ENCODE peak calls at places on chromosome 15, in nine cellular contexts. W is NCI-H1417; B is esophagus muscularis mucosa; X is heart left ventricle; Y is neural crest cell; O is iPS DF 6.9; K is activated CD8-positive, alpha-beta T cell treated with anti-CD3 and anti-CD28 coated beads, Interleukin-2, amount 10 ng/mL, durations not matched to agents 7 days and 5 days; J is bronchial epithelial cell; P is T-helper 9 cell. T is an unnamed sample.

GRCh38 chr15:79978694-79979519 is 7.9 kb upstream of the BCL2A1 start:
- DNase-seq in W (no peak), B (no peak), X (no peak), Y (no peak), O (no peak), K (no peak), J (peak; percentile 71), P (no peak), T (no peak)

GRCh38 chr15:94021621-94022320 is 209.6 kb upstream of the MCTP2 start:
- DNase-seq in W (no peak), B (no peak), X (no peak), Y (no peak), O (no peak), K (no peak), J (no peak), P (no peak), T (no peak)

GRCh38 chr15:80609512-80609946 is 85.6 kb upstream of the ABHD17C start:
- DNase-seq in W (peak; percentile 23), B (no peak), X (no peak), Y (no peak), O (no peak), K (no peak), J (peak; percentile 66), P (no peak), T (peak; percentile 49)

GRCh38 chr15:93235926-93236781 is 147.1 kb upstream of the RGMA start:
- DNase-seq in W (no peak), B (peak; percentile 91), X (peak; percentile 52), Y (no peak), O (no peak), K (no peak), J (no peak), P (no peak), T (no peak)

GRCh38 chr15:34791701-34792100 is 3.6 kb downstream of the ACTC1 start:
- DNase-seq in W (no peak), B (no peak), X (no peak), Y (no peak), O (no peak), K (no peak), J (no peak), P (no peak), T (no peak)

GRCh38 chr15:74631408-74631807 is 15.8 kb downstream of the CLK3 start:
- DNase-seq in W (no peak), B (no peak), X (no peak), Y (no peak), O (no peak), K (no peak), J (no peak), P (no peak), T (no peak)

GRCh38 chr15:85408270-85408746 is 27.9 kb downstream of the AKAP13 start:
- DNase-seq in W (no peak), B (no peak), X (no peak), Y (no peak), O (no peak), K (no peak), J (no peak), P (no peak), T (no peak)

GRCh38 chr15:100898661-100899462 is 19.2 kb downstream of the ALDH1A3 start:
- DNase-seq in W (no peak), B (no peak), X (no peak), Y (no peak), O (no peak), K (no peak), J (no peak), P (no peak), T (no peak)

GRCh38 chr15:78345726-78346125 is 5.6 kb downstream of the CRABP1 start:
- DNase-seq in W (no peak), B (no peak), X (no peak), Y (no peak), O (no peak), K (no peak), J (no peak), P (no peak), T (no peak)

GRCh38 chr15:66752078-66752477 is 50.0 kb downstream of the SMAD6 start:
- DNase-seq in W (no peak), B (no peak), X (no peak), Y (no peak), O (no peak), K (no peak), J (no peak), P (no peak), T (no peak)

GRCh38 chr15:41603941-41604660 is 45.1 kb downstream of the TYRO3 start:
- DNase-seq in W (peak; percentile 13), B (no peak), X (peak; percentile 56), Y (peak; percentile 60), O (no peak), K (peak; percentile 66), J (peak; percentile 63), P (peak; percentile 34), T (peak; percentile 67)

GRCh38 chr15:62506217-62506805 is 341.2 kb upstream of the C2CD4B start:
- DNase-seq in W (no peak), B (no peak), X (peak; percentile 21), Y (no peak), O (no peak), K (no peak), J (peak; percentile 28), P (no peak), T (peak; percentile 18)

GRCh38 chr15:83276661-83277060 is 7.8 kb downstream of the BNC1 start:
- DNase-seq in W (no peak), B (peak; percentile 12), X (no peak), Y (no peak), O (no peak), K (no peak), J (no peak), P (no peak), T (no peak)

GRCh38 chr15:62972814-62973213 is 69.7 kb upstream of the TPM1 start:
- DNase-seq in W (no peak), B (no peak), X (no peak), Y (no peak), O (no peak), K (no peak), J (peak; percentile 91), P (no peak), T (peak; percentile 46)

GRCh38 chr15:40904552-40905201 is 10.4 kb downstream of the VPS18 start:
- DNase-seq in W (no peak), B (no peak), X (no peak), Y (no peak), O (no peak), K (no peak), J (no peak), P (no peak), T (no peak)

GRCh38 chr15:83977992-83978391 is 257.6 kb upstream of the GOLGA6L4 start:
- DNase-seq in W (no peak), B (no peak), X (no peak), Y (no peak), O (no peak), K (no peak), J (peak; percentile 58), P (no peak), T (peak; percentile 29)

GRCh38 chr15:89125038-89125826 is 37.0 kb downstream of the ABHD2 start:
- DNase-seq in W (no peak), B (no peak), X (no peak), Y (no peak), O (no peak), K (no peak), J (peak; percentile 49), P (no peak), T (no peak)

GRCh38 chr15:39363761-39364586 is 216.9 kb upstream of the THBS1 start:
- DNase-seq in W (no peak), B (no peak), X (no peak), Y (no peak), O (no peak), K (no peak), J (peak; percentile 59), P (no peak), T (no peak)

GRCh38 chr15:57160823-57161560 is 215.3 kb upstream of the CGNL1 start:
- DNase-seq in W (no peak), B (no peak), X (no peak), Y (no peak), O (no peak), K (no peak), J (no peak), P (no peak), T (no peak)

GRCh38 chr15:31157644-31158069 is 56.1 kb upstream of the TRPM1 start:
- DNase-seq in W (no peak), B (peak; percentile 84), X (no peak), Y (no peak), O (no peak), K (no peak), J (no peak), P (no peak), T (no peak)

GRCh38 chr15:48005921-48006541 is 114.8 kb upstream of the SLC24A5 start:
- DNase-seq in W (peak; percentile 13), B (no peak), X (no peak), Y (no peak), O (peak; percentile 16), K (no peak), J (no peak), P (no peak), T (peak; percentile 23)

GRCh38 chr15:44034933-44035624 is 160.0 kb downstream of the FRMD5 start:
- DNase-seq in W (no peak), B (no peak), X (peak; percentile 20), Y (no peak), O (no peak), K (no peak), J (peak; percentile 78), P (no peak), T (peak; percentile 64)

GRCh38 chr15:100502651-100503050 is 26.1 kb downstream of the CERS3 start:
- DNase-seq in W (no peak), B (no peak), X (no peak), Y (no peak), O (no peak), K (no peak), J (peak; percentile 40), P (no peak), T (no peak)

GRCh38 chr15:41866263-41866703 is 27.6 kb downstream of the SPTBN5 start:
- DNase-seq in W (no peak), B (no peak), X (no peak), Y (peak; percentile 54), O (no peak), K (no peak), J (no peak), P (no peak), T (no peak)

GRCh38 chr15:101239724-101240136 is 12.1 kb downstream of the CHSY1 start:
- DNase-seq in W (no peak), B (no peak), X (no peak), Y (no peak), O (no peak), K (no peak), J (no peak), P (no peak), T (no peak)

GRCh38 chr15:69154684-69155083 is 5.8 kb upstream of the GLCE start:
- DNase-seq in W (no peak), B (no peak), X (no peak), Y (no peak), O (no peak), K (no peak), J (peak; percentile 78), P (no peak), T (peak; percentile 57)

GRCh38 chr15:43212951-43213350 is 7.9 kb downstream of the EPB42 start:
- DNase-seq in W (no peak), B (peak; percentile 77), X (no peak), Y (no peak), O (no peak), K (no peak), J (no peak), P (no peak), T (no peak)

GRCh38 chr15:51982770-51983103 is 11.2 kb upstream of the LEO1 start:
- DNase-seq in W (no peak), B (no peak), X (no peak), Y (no peak), O (no peak), K (no peak), J (peak; percentile 89), P (no peak), T (peak; percentile 45)

GRCh38 chr15:81298606-81299005 is 25.3 kb downstream of the STARD5 start:
- DNase-seq in W (no peak), B (no peak), X (no peak), Y (no peak), O (no peak), K (no peak), J (no peak), P (no peak), T (no peak)

GRCh38 chr15:45549831-45550230 is 27.3 kb upstream of the SLC30A4 start:
- DNase-seq in W (no peak), B (no peak), X (no peak), Y (no peak), O (no peak), K (no peak), J (peak; percentile 21), P (no peak), T (peak; percentile 22)

GRCh38 chr15:65888998-65889397 is 19.7 kb downstream of the RAB11A start:
- DNase-seq in W (no peak), B (no peak), X (no peak), Y (no peak), O (no peak), K (no peak), J (no peak), P (no peak), T (no peak)

T was measured in RWPE1.